ENCODE peak calls at places on chromosomes 16 and 17, in seven cellular contexts. One of them, this sample, is unnamed.

GRCh38 chr16:53773150-53773846 is 69.3 kb downstream of the FTO start:
- DNase-seq in AG04450: peak
- DNase-seq in WTC11: peak
- DNase-seq in dorsolateral prefrontal cortex: no peak
- DNase-seq in AG10803: peak
- DNase-seq in progenitor cell of endocrine pancreas: no peak
- DNase-seq in AG09319: no peak
- DNase-seq in this sample: no peak

GRCh38 chr16:88060524-88061219 is 109.4 kb downstream of the BANP start:
- DNase-seq in WTC11: no peak
- DNase-seq in progenitor cell of endocrine pancreas: no peak
- DNase-seq in AG04450: no peak
- DNase-seq in AG10803: no peak
- DNase-seq in AG09319: no peak
- DNase-seq in dorsolateral prefrontal cortex: no peak
- DNase-seq in this sample: no peak

GRCh38 chr16:54346046-54346445 is 59.5 kb upstream of the IRX3 start:
- DNase-seq in progenitor cell of endocrine pancreas: no peak
- DNase-seq in AG10803: peak
- DNase-seq in AG04450: no peak
- DNase-seq in AG09319: no peak
- DNase-seq in dorsolateral prefrontal cortex: no peak
- DNase-seq in WTC11: no peak
- DNase-seq in this sample: no peak

GRCh38 chr16:56814537-56815432 is 50.2 kb upstream of the SLC12A3 start:
- DNase-seq in AG10803: no peak
- DNase-seq in WTC11: no peak
- DNase-seq in AG09319: no peak
- DNase-seq in progenitor cell of endocrine pancreas: no peak
- DNase-seq in AG04450: no peak
- DNase-seq in dorsolateral prefrontal cortex: no peak
- DNase-seq in this sample: no peak

GRCh38 chr16:49643429-49644142 is 212.3 kb downstream of the ZNF423 start:
- DNase-seq in progenitor cell of endocrine pancreas: no peak
- DNase-seq in AG10803: peak
- DNase-seq in AG09319: peak
- DNase-seq in WTC11: no peak
- DNase-seq in dorsolateral prefrontal cortex: no peak
- DNase-seq in AG04450: no peak
- DNase-seq in this sample: no peak

GRCh38 chr17:40121886-40122465 is at the start of gene MSL1:
- DNase-seq in AG10803: peak
- DNase-seq in AG04450: no peak
- DNase-seq in WTC11: peak
- DNase-seq in progenitor cell of endocrine pancreas: peak
- DNase-seq in AG09319: no peak
- DNase-seq in dorsolateral prefrontal cortex: peak
- DNase-seq in this sample: peak

GRCh38 chr17:57767561-57767960 is 22.5 kb upstream of the CCDC182 start:
- DNase-seq in WTC11: peak
- DNase-seq in AG10803: no peak
- DNase-seq in progenitor cell of endocrine pancreas: no peak
- DNase-seq in dorsolateral prefrontal cortex: no peak
- DNase-seq in AG04450: no peak
- DNase-seq in AG09319: no peak
- DNase-seq in this sample: no peak

GRCh38 chr17:37770631-37771518 is 26.0 kb upstream of the HNF1B start:
- DNase-seq in dorsolateral prefrontal cortex: no peak
- DNase-seq in WTC11: peak
- DNase-seq in AG04450: no peak
- DNase-seq in AG09319: peak
- DNase-seq in progenitor cell of endocrine pancreas: peak
- DNase-seq in AG10803: peak
- DNase-seq in this sample: peak

GRCh38 chr17:28917465-28917864 is 14.6 kb upstream of the DHRS13 start:
- DNase-seq in AG10803: peak
- DNase-seq in AG04450: no peak
- DNase-seq in WTC11: no peak
- DNase-seq in AG09319: no peak
- DNase-seq in dorsolateral prefrontal cortex: no peak
- DNase-seq in progenitor cell of endocrine pancreas: no peak
- DNase-seq in this sample: no peak

GRCh38 chr17:62781356-62781755 is 26.8 kb downstream of the MARCHF10 start:
- DNase-seq in progenitor cell of endocrine pancreas: no peak
- DNase-seq in WTC11: no peak
- DNase-seq in AG04450: no peak
- DNase-seq in AG09319: no peak
- DNase-seq in dorsolateral prefrontal cortex: no peak
- DNase-seq in AG10803: peak
- DNase-seq in this sample: no peak
- TF ChIP-seq CTCF in progenitor cell of endocrine pancreas: no peak
- TF ChIP-seq CTCF in WTC11: no peak
- TF ChIP-seq CTCF in AG04450: no peak
- TF ChIP-seq CTCF in AG09319: no peak
- TF ChIP-seq CTCF in dorsolateral prefrontal cortex: no peak
- TF ChIP-seq CTCF in AG10803: no peak
- TF ChIP-seq CTCF in this sample: no peak

DNA sequence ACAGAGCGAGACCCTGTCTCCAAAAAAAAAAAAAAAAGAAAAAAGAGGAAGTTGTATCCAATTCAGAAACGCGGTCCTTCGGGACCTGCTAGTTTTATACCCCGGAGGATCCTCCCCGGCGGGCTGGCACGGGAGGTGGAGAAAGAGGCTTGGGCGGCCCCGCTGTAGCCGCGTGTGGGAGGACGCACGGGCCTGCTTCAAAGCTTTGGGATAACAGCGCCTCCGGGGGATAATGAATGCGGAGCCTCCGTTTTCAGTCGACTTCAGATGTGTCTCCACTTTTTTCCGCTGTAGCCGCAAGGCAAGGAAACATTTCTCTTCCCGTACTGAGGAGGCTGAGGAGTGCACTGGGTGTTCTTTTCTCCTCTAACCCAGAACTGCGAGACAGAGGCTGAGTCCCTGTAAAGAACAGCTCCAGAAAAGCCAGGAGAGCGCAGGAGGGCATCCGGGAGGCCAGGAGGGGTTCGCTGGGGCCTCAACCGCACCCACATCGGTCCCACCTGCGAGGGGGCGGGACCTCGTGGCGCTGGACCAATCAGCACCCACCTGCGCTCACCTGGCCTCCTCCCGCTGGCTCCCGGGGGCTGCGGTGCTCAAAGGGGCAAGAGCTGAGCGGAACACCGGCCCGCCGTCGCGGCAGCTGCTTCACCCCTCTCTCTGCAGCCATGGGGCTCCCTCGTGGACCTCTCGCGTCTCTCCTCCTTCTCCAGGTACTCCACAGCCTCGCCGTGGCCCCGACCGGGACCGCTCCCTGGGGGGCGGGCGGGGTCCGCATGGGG is at the start of gene CDH3:
- DNase-seq in AG09319: no peak
- DNase-seq in WTC11: peak
- DNase-seq in dorsolateral prefrontal cortex: no peak
- DNase-seq in AG10803: no peak
- DNase-seq in progenitor cell of endocrine pancreas: peak
- DNase-seq in AG04450: no peak
- DNase-seq in this sample: no peak
- TF ChIP-seq CTCF in AG09319: no peak
- TF ChIP-seq CTCF in WTC11: no peak
- TF ChIP-seq CTCF in dorsolateral prefrontal cortex: no peak
- TF ChIP-seq CTCF in AG10803: no peak
- TF ChIP-seq CTCF in progenitor cell of endocrine pancreas: no peak
- TF ChIP-seq CTCF in AG04450: no peak
- TF ChIP-seq CTCF in this sample: no peak

GRCh38 chr17:51651513-51652298 is 391.4 kb downstream of the UTP18 start:
- DNase-seq in AG10803: no peak
- DNase-seq in AG04450: no peak
- DNase-seq in dorsolateral prefrontal cortex: no peak
- DNase-seq in WTC11: no peak
- DNase-seq in AG09319: no peak
- DNase-seq in progenitor cell of endocrine pancreas: no peak
- DNase-seq in this sample: no peak

GRCh38 chr17:51657224-51657623 is 396.9 kb downstream of the UTP18 start:
- DNase-seq in AG10803: no peak
- DNase-seq in WTC11: no peak
- DNase-seq in progenitor cell of endocrine pancreas: no peak
- DNase-seq in AG04450: no peak
- DNase-seq in AG09319: no peak
- DNase-seq in dorsolateral prefrontal cortex: no peak
- DNase-seq in this sample: no peak

GRCh38 chr17:51652529-51652928 is 392.2 kb downstream of the UTP18 start:
- DNase-seq in AG10803: no peak
- DNase-seq in progenitor cell of endocrine pancreas: no peak
- DNase-seq in WTC11: no peak
- DNase-seq in AG04450: no peak
- DNase-seq in dorsolateral prefrontal cortex: no peak
- DNase-seq in AG09319: no peak
- DNase-seq in this sample: no peak

GRCh38 chr17:51650772-51651171 is 390.4 kb downstream of the UTP18 start:
- DNase-seq in WTC11: no peak
- DNase-seq in AG10803: no peak
- DNase-seq in AG09319: no peak
- DNase-seq in progenitor cell of endocrine pancreas: no peak
- DNase-seq in AG04450: no peak
- DNase-seq in dorsolateral prefrontal cortex: no peak
- DNase-seq in this sample: no peak

GRCh38 chr17:51653902-51654301 is 393.6 kb downstream of the UTP18 start:
- DNase-seq in dorsolateral prefrontal cortex: peak
- DNase-seq in AG04450: no peak
- DNase-seq in WTC11: peak
- DNase-seq in progenitor cell of endocrine pancreas: no peak
- DNase-seq in AG10803: no peak
- DNase-seq in AG09319: no peak
- DNase-seq in this sample: no peak
- TF ChIP-seq CTCF in dorsolateral prefrontal cortex: no peak
- TF ChIP-seq CTCF in AG04450: no peak
- TF ChIP-seq CTCF in WTC11: no peak
- TF ChIP-seq CTCF in progenitor cell of endocrine pancreas: no peak
- TF ChIP-seq CTCF in AG10803: no peak
- TF ChIP-seq CTCF in AG09319: no peak
- TF ChIP-seq CTCF in this sample: no peak

GRCh38 chr17:53127331-53127730 is 695.4 kb upstream of the KIF2B start:
- DNase-seq in AG10803: no peak
- DNase-seq in AG09319: no peak
- DNase-seq in AG04450: no peak
- DNase-seq in dorsolateral prefrontal cortex: no peak
- DNase-seq in progenitor cell of endocrine pancreas: no peak
- DNase-seq in WTC11: no peak
- DNase-seq in this sample: no peak
- TF ChIP-seq CTCF in AG10803: no peak
- TF ChIP-seq CTCF in AG09319: no peak
- TF ChIP-seq CTCF in AG04450: no peak
- TF ChIP-seq CTCF in dorsolateral prefrontal cortex: no peak
- TF ChIP-seq CTCF in progenitor cell of endocrine pancreas: no peak
- TF ChIP-seq CTCF in WTC11: no peak
- TF ChIP-seq CTCF in this sample: no peak

DNA sequence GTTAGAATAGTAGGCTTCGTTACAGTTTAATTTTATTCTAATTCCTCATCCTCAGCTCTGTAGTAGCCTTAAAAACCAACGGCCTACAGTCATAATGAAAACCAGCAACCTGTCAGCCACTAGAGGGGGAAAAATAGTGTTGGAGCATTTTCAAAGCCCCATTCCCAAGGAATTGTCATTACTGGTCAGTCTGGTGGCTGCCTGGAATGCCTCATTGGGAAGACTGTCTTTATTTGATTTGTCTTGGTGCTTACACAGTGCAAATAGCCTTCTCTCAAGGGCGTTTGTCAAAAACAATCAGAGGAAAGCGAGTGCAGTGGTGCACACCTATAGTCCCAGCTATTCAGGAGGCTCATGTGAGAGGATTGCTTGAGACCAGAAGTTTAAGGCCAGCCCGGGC is 4.7 kb downstream of the LPCAT2 start:
- DNase-seq in AG09319: no peak
- DNase-seq in AG04450: no peak
- DNase-seq in AG10803: no peak
- DNase-seq in dorsolateral prefrontal cortex: no peak
- DNase-seq in WTC11: no peak
- DNase-seq in progenitor cell of endocrine pancreas: no peak
- DNase-seq in this sample: no peak
- TF ChIP-seq CTCF in AG09319: no peak
- TF ChIP-seq CTCF in AG04450: peak
- TF ChIP-seq CTCF in AG10803: peak
- TF ChIP-seq CTCF in dorsolateral prefrontal cortex: no peak
- TF ChIP-seq CTCF in WTC11: no peak
- TF ChIP-seq CTCF in progenitor cell of endocrine pancreas: no peak
- TF ChIP-seq CTCF in this sample: no peak

GRCh38 chr16:89616576-89617437 is 3.4 kb downstream of the DPEP1 start:
- DNase-seq in AG09319: no peak
- DNase-seq in WTC11: no peak
- DNase-seq in progenitor cell of endocrine pancreas: no peak
- DNase-seq in AG04450: no peak
- DNase-seq in dorsolateral prefrontal cortex: no peak
- DNase-seq in AG10803: no peak
- DNase-seq in this sample: no peak

GRCh38 chr16:89615176-89615575 is 1.7 kb downstream of the DPEP1 start:
- DNase-seq in AG10803: no peak
- DNase-seq in progenitor cell of endocrine pancreas: no peak
- DNase-seq in AG04450: no peak
- DNase-seq in dorsolateral prefrontal cortex: no peak
- DNase-seq in WTC11: no peak
- DNase-seq in AG09319: no peak
- DNase-seq in this sample: no peak

GRCh38 chr16:89613101-89613953 is at the start of gene DPEP1:
- DNase-seq in dorsolateral prefrontal cortex: no peak
- DNase-seq in WTC11: peak
- DNase-seq in progenitor cell of endocrine pancreas: no peak
- DNase-seq in AG10803: no peak
- DNase-seq in AG09319: no peak
- DNase-seq in AG04450: no peak
- DNase-seq in this sample: no peak

GRCh38 chr16:89613954-89614459 is 565 bp downstream of the DPEP1 start:
- DNase-seq in AG04450: no peak
- DNase-seq in dorsolateral prefrontal cortex: no peak
- DNase-seq in AG09319: no peak
- DNase-seq in progenitor cell of endocrine pancreas: no peak
- DNase-seq in WTC11: no peak
- DNase-seq in AG10803: no peak
- DNase-seq in this sample: no peak

DNA sequence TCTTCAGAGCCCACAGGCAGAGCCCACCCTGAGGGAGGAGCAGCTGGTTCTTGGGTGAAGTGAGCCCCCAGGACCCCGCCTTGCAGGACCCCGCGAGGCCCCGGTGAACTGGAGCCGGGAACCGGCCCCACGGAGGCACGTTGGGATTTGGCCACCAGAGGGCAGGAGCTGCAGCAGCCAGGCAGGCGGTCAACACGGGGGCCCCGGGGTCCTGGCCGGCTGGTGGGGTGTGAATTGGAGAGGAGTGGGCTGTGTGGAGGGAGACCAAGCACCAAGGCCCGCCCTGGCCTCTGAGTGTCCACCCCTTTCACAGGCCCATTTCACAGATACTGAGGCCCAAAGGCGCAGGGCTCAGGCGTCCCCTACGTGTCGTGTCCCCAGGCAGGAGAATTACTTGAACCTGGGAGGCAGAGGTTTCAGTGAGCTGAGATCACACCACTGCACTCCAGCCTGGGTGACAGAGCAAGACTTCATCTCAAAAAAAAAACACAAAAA is 2.2 kb downstream of the DPEP1 start:
- DNase-seq in WTC11: peak
- DNase-seq in dorsolateral prefrontal cortex: no peak
- DNase-seq in AG04450: no peak
- DNase-seq in AG09319: no peak
- DNase-seq in AG10803: no peak
- DNase-seq in progenitor cell of endocrine pancreas: peak
- DNase-seq in this sample: no peak
- TF ChIP-seq CTCF in WTC11: peak
- TF ChIP-seq CTCF in dorsolateral prefrontal cortex: peak
- TF ChIP-seq CTCF in AG04450: peak
- TF ChIP-seq CTCF in AG09319: peak
- TF ChIP-seq CTCF in AG10803: peak
- TF ChIP-seq CTCF in progenitor cell of endocrine pancreas: peak
- TF ChIP-seq CTCF in this sample: peak

This sample was measured in osteocyte.